ENCODE peak calls at places on chromosome 19, in six cellular contexts. W, I, K, Q, D and U are unnamed samples.

GRCh38 chr19:35211545-35212230 is 16.9 kb downstream of the FAM187B start:
- DNase-seq in K (no peak), W (peak; percentile 17), D (peak; percentile 46), I (peak; percentile 86), Q (peak; percentile 53), U (no peak)

GRCh38 chr19:4474504-4475136 is 2.5 kb downstream of the HDGFL2 start:
- DNase-seq in W (no peak), I (no peak), K (no peak), Q (no peak), D (no peak), U (peak; percentile 88)

GRCh38 chr19:31347828-31348314 is 1.4 kb downstream of the TSHZ3 start:
- DNase-seq in Q (no peak), W (no peak), D (no peak), K (no peak), I (no peak), U (peak; percentile 29)

GRCh38 chr19:38587562-38587961 is 30.2 kb downstream of the MAP4K1 start:
- DNase-seq in I (no peak), K (no peak), Q (no peak), W (no peak), D (no peak), U (no peak)

GRCh38 chr19:5048727-5049553 is 80.0 kb downstream of the KDM4B start:
- DNase-seq in D (no peak), I (peak; percentile 87), Q (peak; percentile 77), K (no peak), W (no peak), U (no peak)

GRCh38 chr19:18317998-18318800 is 4.7 kb downstream of the LSM4 start:
- DNase-seq in D (no peak), K (no peak), W (no peak), I (peak; percentile 71), Q (no peak), U (no peak)

GRCh38 chr19:14112809-14113385 is 4.7 kb downstream of the PRKACA start:
- DNase-seq in W (no peak), Q (no peak), D (peak; percentile 61), K (no peak), I (peak; percentile 70), U (no peak)

GRCh38 chr19:6720369-6721112 is at the start of gene C3:
- DNase-seq in W (peak; percentile 63), Q (no peak), D (peak; percentile 81), I (peak; percentile 68), K (peak; percentile 73), U (no peak)

GRCh38 chr19:35828694-35829301 is 16.2 kb upstream of the PRODH2 start:
- DNase-seq in D (peak; percentile 67), I (peak; percentile 68), Q (peak; percentile 53), K (peak; percentile 36), W (peak; percentile 76), U (peak; percentile 77)

GRCh38 chr19:39175564-39175963 is 21.2 kb upstream of the NCCRP1 start:
- DNase-seq in W (no peak), Q (no peak), I (no peak), K (no peak), D (no peak), U (peak; percentile 45)

GRCh38 chr19:17305517-17306284 is at the start of gene MRPL34:
- DNase-seq in I (peak; percentile 98), Q (peak; percentile 97), K (peak; percentile 98), D (peak; percentile 98), W (peak; percentile 99), U (peak; percentile 99)
- H3K4me1 ChIP-seq in I (no peaks in the 10 kb centered on the region), Q (peaks cover 22% of the 10 kb centered on the region), K (peaks cover 58% of the 10 kb centered on the region), D (peaks cover 35% of the 10 kb centered on the region), W (peaks cover 21% of the 10 kb centered on the region), U (peaks cover 11% of the 10 kb centered on the region)

GRCh38 chr19:10139952-10140351 is 20.3 kb upstream of the EIF3G start:
- DNase-seq in I (no peak), K (no peak), D (no peak), Q (no peak), W (no peak), U (no peak)
- H3K36me3 ChIP-seq in I (peaks cover 3% of the 10 kb centered on the region), K (peaks cover 32% of the 10 kb centered on the region), D (peaks cover 88% of the 10 kb centered on the region), Q (peaks cover 29% of the 10 kb centered on the region), W (no peaks in the 10 kb centered on the region), U (peaks cover 66% of the 10 kb centered on the region)

GRCh38 chr19:27770095-27770494 is 1442.9 kb downstream of the UQCRFS1 start:
- DNase-seq in Q (no peak), K (no peak), I (no peak), W (no peak), D (no peak), U (no peak)
- H3K4me1 ChIP-seq in Q (no peaks in the 10 kb centered on the region), K (no peaks in the 10 kb centered on the region), I (no peaks in the 10 kb centered on the region), W (no peaks in the 10 kb centered on the region), D (no peaks in the 10 kb centered on the region), U (no peaks in the 10 kb centered on the region)

DNA sequence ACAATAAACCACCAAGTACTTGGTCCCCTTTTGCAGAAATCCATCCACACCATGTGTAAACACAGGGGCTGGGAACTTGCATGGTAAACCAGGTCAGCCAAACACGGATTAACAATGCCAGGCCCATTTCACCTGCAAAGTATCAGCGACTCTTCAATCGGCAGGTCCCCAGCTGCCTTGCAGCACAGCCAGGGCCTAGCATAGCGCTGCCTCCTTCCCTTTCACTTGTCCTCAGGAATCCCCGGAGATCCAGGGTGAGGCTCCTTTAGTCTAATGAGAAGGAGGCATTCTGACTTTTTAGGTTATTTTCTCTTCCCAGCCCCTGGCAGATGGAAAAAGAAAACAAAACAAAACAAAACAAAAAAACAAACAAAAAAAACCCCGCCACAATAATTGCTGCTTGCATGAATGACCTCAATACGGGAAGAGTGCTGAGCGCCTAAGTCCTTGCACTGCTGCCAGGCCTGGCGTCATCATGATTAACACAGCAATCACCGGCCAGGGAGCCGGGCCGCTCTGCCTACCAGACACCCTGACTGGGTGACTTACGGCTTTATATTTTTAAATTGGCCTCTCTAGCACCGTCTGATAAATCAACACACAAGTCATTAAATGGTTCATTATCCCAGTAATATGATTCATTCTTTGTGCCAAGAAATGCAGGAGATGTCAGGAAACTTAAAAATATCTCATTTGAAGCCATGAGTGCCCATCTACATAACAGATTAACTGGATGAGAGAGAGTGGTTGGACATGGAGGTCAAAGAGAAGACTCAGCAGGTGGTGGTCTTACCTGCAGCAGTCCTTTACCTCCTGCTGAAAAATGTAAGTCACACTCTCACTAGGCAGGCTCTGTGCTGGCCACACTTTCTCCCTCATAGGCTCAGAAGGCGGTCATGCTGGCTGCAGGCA is 692.7 kb downstream of the UQCRFS1 start:
- DNase-seq in Q (no peak), D (peak; percentile 87), K (peak; percentile 37), I (no peak), W (no peak), U (no peak)
- H3K36me3 ChIP-seq in Q (no peaks in the 10 kb centered on the region), D (no peaks in the 10 kb centered on the region), K (no peaks in the 10 kb centered on the region), I (no peaks in the 10 kb centered on the region), W (no peaks in the 10 kb centered on the region), U (no peaks in the 10 kb centered on the region)

DNA sequence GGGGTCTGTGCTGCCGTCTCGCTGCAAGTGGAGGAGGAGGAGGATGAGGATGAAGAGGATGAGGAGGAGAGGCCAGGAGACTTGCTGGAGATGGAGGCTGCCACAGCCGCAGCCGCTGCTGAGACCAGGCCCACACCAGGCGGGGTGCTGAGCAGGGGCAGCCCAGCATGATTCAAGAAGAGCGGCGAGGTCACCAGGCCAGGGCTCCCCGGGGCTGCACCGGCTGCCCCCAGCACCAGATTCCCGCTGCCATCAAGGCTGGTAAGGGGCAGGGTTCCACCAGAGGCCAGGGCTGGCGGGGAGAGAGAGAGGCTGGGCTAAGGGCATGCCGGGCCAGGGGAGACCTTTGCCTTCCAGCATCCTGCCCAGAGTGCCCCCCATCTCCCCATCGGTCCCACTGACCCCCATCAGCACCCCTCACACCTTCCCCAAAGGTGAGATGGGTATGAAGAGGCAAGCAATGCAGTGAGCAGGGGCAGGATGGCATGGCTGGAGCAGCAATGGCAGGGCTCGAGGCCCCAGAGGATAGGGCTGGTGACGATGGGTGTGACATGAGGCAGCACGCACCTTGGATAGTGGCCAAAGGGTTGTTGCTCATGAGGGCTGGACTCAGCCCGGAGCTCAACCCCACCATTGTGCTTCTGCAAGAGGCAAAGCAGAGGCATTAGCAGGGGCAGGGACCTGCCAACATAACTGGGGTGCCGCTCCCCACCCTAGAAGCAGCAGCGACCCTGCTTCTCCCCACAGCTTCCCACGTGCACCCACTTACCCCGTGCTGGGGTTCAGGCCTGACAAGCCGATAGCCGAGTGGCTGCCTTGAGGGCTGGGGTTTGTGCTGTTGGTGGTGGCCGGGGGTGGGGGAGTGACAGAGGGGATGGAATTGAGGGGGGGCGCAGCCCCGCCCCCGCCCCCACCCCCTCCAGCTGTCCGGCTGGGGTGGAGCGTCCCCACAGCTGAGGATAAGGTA is 15.6 kb downstream of the ZNF574 start:
- DNase-seq in Q (peak; percentile 54), K (no peak), I (no peak), D (no peak), W (no peak), U (peak; percentile 59)
- H3K4me1 ChIP-seq in Q (peaks cover 8% of the 10 kb centered on the region), K (no peaks in the 10 kb centered on the region), I (no peaks in the 10 kb centered on the region), D (no peaks in the 10 kb centered on the region), W (no peaks in the 10 kb centered on the region), U (peaks cover 7% of the 10 kb centered on the region)

GRCh38 chr19:580274-580835 is 8.0 kb downstream of the BSG start:
- DNase-seq in K (no peak), W (no peak), Q (no peak), I (no peak), D (no peak), U (no peak)

GRCh38 chr19:581399-582111 is 8.1 kb upstream of the HCN2 start:
- DNase-seq in I (no peak), Q (no peak), K (no peak), D (no peak), W (no peak), U (no peak)

GRCh38 chr19:579111-579841 is 6.9 kb downstream of the BSG start:
- DNase-seq in W (no peak), Q (no peak), I (no peak), K (no peak), D (peak; percentile 16), U (no peak)

GRCh38 chr19:577439-578392 is 5.3 kb downstream of the BSG start:
- DNase-seq in Q (no peak), K (no peak), D (peak; percentile 18), I (no peak), W (no peak), U (no peak)

DNA sequence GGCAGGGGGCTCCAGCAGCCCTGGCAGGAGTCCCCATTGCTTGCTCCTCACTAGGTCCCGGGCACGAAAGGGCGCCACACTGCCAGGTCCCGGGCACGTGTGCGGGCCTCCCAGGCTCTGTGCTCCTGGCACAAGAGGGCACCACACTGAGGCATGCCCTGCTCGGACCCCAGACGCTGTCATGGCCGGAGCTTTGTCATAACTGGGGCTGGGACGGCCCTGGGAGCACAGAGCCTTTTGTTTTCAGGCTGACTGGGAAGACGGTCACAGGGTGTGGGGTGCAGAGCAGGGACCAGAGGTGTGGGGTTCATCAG is 7.4 kb downstream of the BSG start:
- DNase-seq in I (no peak), D (no peak), W (no peak), K (no peak), Q (no peak), U (no peak)
- H3K36me3 ChIP-seq in I (no peaks in the 10 kb centered on the region), D (peaks cover 27% of the 10 kb centered on the region), W (no peaks in the 10 kb centered on the region), K (peaks cover 10% of the 10 kb centered on the region), Q (peaks cover 12% of the 10 kb centered on the region), U (peaks cover 11% of the 10 kb centered on the region)